ENCODE peak calls at places on chromosome 10, in six cellular contexts. R is NCI-H1092; Q is stimulated activated naive B cell treated with anti-CD40 and anti-IgM and Interleukin-4, amounts not matched to agents 10 μg/mL and 1 μg/mL and 100 μg/mL, for 72 hours; T is foreskin fibroblast; M is cerebellar cortex; O is heart left ventricle. V is an unnamed sample.

GRCh38 chr10:76318171-76318570 is 886.7 kb downstream of the LRMDA start:
- DNase-seq in R (no peak), O (no peak), T (no peak), M (peak; percentile 58), Q (no peak), V (no peak)

GRCh38 chr10:77105756-77106155 is 531.9 kb downstream of the KCNMA1 start:
- DNase-seq in Q (no peak), T (peak; percentile 76), O (no peak), M (no peak), R (no peak), V (no peak)

GRCh38 chr10:97718659-97719142 is 5.2 kb downstream of the MARVELD1 start:
- DNase-seq in R (no peak), T (no peak), Q (no peak), M (no peak), O (no peak), V (peak; percentile 30)

GRCh38 chr10:70481105-70481504 is 2.5 kb downstream of the PALD1 start:
- DNase-seq in Q (no peak), R (no peak), O (no peak), T (no peak), M (peak; percentile 52), V (no peak)

GRCh38 chr10:73873843-73874215 is 526 bp downstream of the CAMK2G start:
- DNase-seq in T (no peak), M (no peak), O (no peak), Q (no peak), R (no peak), V (no peak)

GRCh38 chr10:85641479-85641967 is 725.1 kb downstream of the GRID1 start:
- DNase-seq in O (no peak), Q (no peak), M (no peak), R (no peak), T (no peak), V (no peak)

GRCh38 chr10:132726951-132727350 is 59.0 kb downstream of the NKX6-2 start:
- DNase-seq in Q (no peak), T (no peak), M (no peak), R (no peak), O (no peak), V (no peak)

GRCh38 chr10:102150970-102151773 is 1.0 kb upstream of the NOLC1 start:
- DNase-seq in O (no peak), M (no peak), R (no peak), T (peak; percentile 69), Q (no peak), V (no peak)

GRCh38 chr10:52488606-52489485 is 174.8 kb downstream of the DKK1 start:
- DNase-seq in T (peak; percentile 28), O (no peak), M (peak; percentile 37), Q (no peak), R (no peak), V (no peak)

V was measured in NCI-H2107.